ENCODE peak calls at places on chromosomes 12 and 14, in five cellular contexts. U is HT-29, F is fibroblast of mammary gland, D is heart left ventricle, R is fibroblast of the conjunctiva. M is an unnamed sample.

GRCh38 chr12:91836264-91836663 is 309.4 kb downstream of the BTG1 start:
- DNase-seq in U (no peak), F (no peak), D (no peak), R (no peak), M (no peak)

GRCh38 chr12:109443794-109444193 is 33.3 kb downstream of the KCTD10 start:
- DNase-seq in U (no peak), F (no peak), D (peak; percentile 48), R (no peak), M (no peak)

GRCh38 chr12:18250313-18250916 is 10.9 kb upstream of the PIK3C2G start:
- DNase-seq in U (peak; percentile 61), F (peak; percentile 74), D (no peak), R (peak; percentile 55), M (peak; percentile 59)

GRCh38 chr14:78254911-78255431 is 84.8 kb downstream of the NRXN3 start:
- DNase-seq in U (no peak), F (peak; percentile 80), D (no peak), R (no peak), M (no peak)

GRCh38 chr12:112905451-112906089 is 1.2 kb upstream of the OAS1 start:
- DNase-seq in U (no peak), F (no peak), D (no peak), R (peak; percentile 10), M (no peak)

GRCh38 chr12:6333029-6333428 is 8.8 kb downstream of the TNFRSF1A start:
- DNase-seq in U (no peak), F (no peak), D (no peak), R (no peak), M (no peak)

GRCh38 chr12:22738945-22739344 is 114.0 kb downstream of the ETNK1 start:
- DNase-seq in U (no peak), F (peak; percentile 80), D (no peak), R (no peak), M (no peak)

GRCh38 chr14:60565211-60565610 is 56.3 kb downstream of the SIX6 start:
- DNase-seq in U (no peak), F (peak; percentile 83), D (no peak), R (peak; percentile 81), M (no peak)

GRCh38 chr14:24790196-24790595 is 156.2 kb upstream of the GZMB start:
- DNase-seq in U (no peak), F (no peak), D (no peak), R (no peak), M (peak; percentile 46)

GRCh38 chr14:96083667-96084320 is 44.6 kb downstream of the C14orf132 start:
- DNase-seq in U (no peak), F (no peak), D (no peak), R (no peak), M (no peak)

GRCh38 chr14:103460415-103460814 is 62.2 kb downstream of the CKB start:
- DNase-seq in U (no peak), F (no peak), D (no peak), R (no peak), M (no peak)

GRCh38 chr12:120853188-120853587 is 51.0 kb downstream of the SPPL3 start:
- DNase-seq in U (no peak), F (peak; percentile 31), D (no peak), R (no peak), M (no peak)

GRCh38 chr14:51035611-51036192 is 59.2 kb downstream of the TRIM9 start:
- DNase-seq in U (no peak), F (no peak), D (no peak), R (no peak), M (peak; percentile 70)

GRCh38 chr12:130961921-130962326 is 8.2 kb downstream of the ADGRD1 start:
- DNase-seq in U (no peak), F (no peak), D (peak; percentile 94), R (no peak), M (no peak)

GRCh38 chr14:54738009-54738408 is 164.6 kb downstream of the GCH1 start:
- DNase-seq in U (no peak), F (no peak), D (peak; percentile 40), R (no peak), M (no peak)

GRCh38 chr14:23559010-23559920 is 3.2 kb downstream of the THTPA start:
- DNase-seq in U (peak; percentile 48), F (peak; percentile 58), D (no peak), R (peak; percentile 49), M (peak; percentile 72)

GRCh38 chr12:55996715-55997534 is at the start of gene SUOX:
- DNase-seq in U (peak; percentile 97), F (peak; percentile 96), D (peak; percentile 98), R (peak; percentile 96), M (peak; percentile 98)

GRCh38 chr12:40225337-40225983 is 663 bp downstream of the LRRK2 start:
- DNase-seq in U (no peak), F (peak; percentile 24), D (no peak), R (no peak), M (no peak)

GRCh38 chr12:212799-213526 is 994 bp downstream of the SLC6A12 start:
- DNase-seq in U (peak; percentile 21), F (no peak), D (no peak), R (no peak), M (peak; percentile 47)

GRCh38 chr14:56224691-56225681 is 106.8 kb downstream of the PELI2 start:
- DNase-seq in U (peak; percentile 68), F (no peak), D (no peak), R (no peak), M (peak; percentile 86)

GRCh38 chr12:128425883-128426282 is 158.9 kb downstream of the TMEM132C start:
- DNase-seq in U (no peak), F (no peak), D (no peak), R (no peak), M (no peak)

GRCh38 chr12:92603741-92604432 is 98.9 kb upstream of the PLEKHG7 start:
- DNase-seq in U (no peak), F (peak; percentile 54), D (no peak), R (no peak), M (no peak)

GRCh38 chr12:91951571-91951970 is 194.1 kb downstream of the BTG1 start:
- DNase-seq in U (no peak), F (peak; percentile 32), D (no peak), R (no peak), M (no peak)

GRCh38 chr12:106049546-106049945 is 89.2 kb downstream of the NUAK1 start:
- DNase-seq in U (no peak), F (no peak), D (no peak), R (no peak), M (no peak)

GRCh38 chr12:133203344-133204263 is 22.3 kb downstream of the ZNF268 start:
- DNase-seq in U (peak; percentile 30), F (peak; percentile 40), D (no peak), R (no peak), M (no peak)